ENCODE peak calls at places on chromosomes 6 and 20, in four cellular contexts. One of them, this sample, is unnamed.

GRCh38 chr6:12013368-12013617 is 1.2 kb downstream of the HIVEP1 start:
- DNase-seq in H9: no peak
- DNase-seq in H1: no peak
- DNase-seq in mesenchymal stem cell: no peak
- DNase-seq in this sample: no peak

GRCh38 chr6:113591896-113592827 is 265.0 kb upstream of the MARCKS start:
- DNase-seq in H9: no peak
- DNase-seq in H1: no peak
- DNase-seq in mesenchymal stem cell: peak
- DNase-seq in this sample: peak

GRCh38 chr20:32205502-32206382 is 1.8 kb downstream of the PLAGL2 start:
- DNase-seq in H9: no peak
- DNase-seq in H1: no peak
- DNase-seq in mesenchymal stem cell: peak
- DNase-seq in this sample: no peak

GRCh38 chr6:49430866-49431265 is 32.2 kb downstream of the MMUT start:
- DNase-seq in H9: no peak
- DNase-seq in H1: no peak
- DNase-seq in mesenchymal stem cell: no peak
- DNase-seq in this sample: no peak

GRCh38 chr6:117352466-117353081 is 73.2 kb downstream of the ROS1 start:
- DNase-seq in H9: no peak
- DNase-seq in H1: no peak
- DNase-seq in mesenchymal stem cell: peak
- DNase-seq in this sample: peak

GRCh38 chr6:108841377-108841855 is 6.8 kb upstream of the ARMC2 start:
- DNase-seq in H9: no peak
- DNase-seq in H1: no peak
- DNase-seq in mesenchymal stem cell: no peak
- DNase-seq in this sample: no peak

GRCh38 chr6:49522710-49523593 is 23.2 kb downstream of the GLYATL3 start:
- DNase-seq in H9: no peak
- DNase-seq in H1: no peak
- DNase-seq in mesenchymal stem cell: no peak
- DNase-seq in this sample: no peak

GRCh38 chr6:66183982-66184555 is 477.0 kb upstream of the EYS start:
- DNase-seq in H9: no peak
- DNase-seq in H1: no peak
- DNase-seq in mesenchymal stem cell: no peak
- DNase-seq in this sample: no peak

GRCh38 chr6:116764557-116764960 is 960 bp downstream of the FAM162B start:
- DNase-seq in H9: peak
- DNase-seq in H1: no peak
- DNase-seq in mesenchymal stem cell: peak
- DNase-seq in this sample: peak

GRCh38 chr6:157625111-157625510 is 197.9 kb upstream of the SNX9 start:
- DNase-seq in H9: no peak
- DNase-seq in H1: no peak
- DNase-seq in mesenchymal stem cell: no peak
- DNase-seq in this sample: no peak

GRCh38 chr6:98769546-98769945 is 64.8 kb upstream of the POU3F2 start:
- DNase-seq in H9: peak
- DNase-seq in H1: no peak
- DNase-seq in mesenchymal stem cell: no peak
- DNase-seq in this sample: peak

GRCh38 chr20:62804021-62804631 is 509 bp upstream of the OGFR start:
- DNase-seq in H9: no peak
- DNase-seq in H1: no peak
- DNase-seq in mesenchymal stem cell: no peak
- DNase-seq in this sample: no peak

GRCh38 chr20:62806383-62807050 is 1.9 kb downstream of the OGFR start:
- DNase-seq in H9: no peak
- DNase-seq in H1: no peak
- DNase-seq in mesenchymal stem cell: no peak
- DNase-seq in this sample: no peak

GRCh38 chr20:62804632-62805364 is at the start of gene OGFR:
- DNase-seq in H9: peak
- DNase-seq in H1: no peak
- DNase-seq in mesenchymal stem cell: peak
- DNase-seq in this sample: peak

GRCh38 chr20:62805365-62805710 is 703 bp downstream of the OGFR start:
- DNase-seq in H9: no peak
- DNase-seq in H1: no peak
- DNase-seq in mesenchymal stem cell: peak
- DNase-seq in this sample: no peak

GRCh38 chr20:62805711-62806382 is 1.2 kb downstream of the OGFR start:
- DNase-seq in H9: no peak
- DNase-seq in H1: no peak
- DNase-seq in mesenchymal stem cell: peak
- DNase-seq in this sample: no peak
- H3K23ac ChIP-seq in H9: no peak
- H3K23ac ChIP-seq in H1: no peak
- H3K23ac ChIP-seq in mesenchymal stem cell: no peak
- H3K23ac ChIP-seq in this sample: no peak

GRCh38 chr6:110089323-110089722 is 90.1 kb downstream of the WASF1 start:
- DNase-seq in H9: no peak
- DNase-seq in H1: no peak
- DNase-seq in mesenchymal stem cell: no peak
- DNase-seq in this sample: no peak

GRCh38 chr6:110085285-110085684 is 94.2 kb downstream of the WASF1 start:
- DNase-seq in H9: no peak
- DNase-seq in H1: no peak
- DNase-seq in mesenchymal stem cell: no peak
- DNase-seq in this sample: no peak

DNA sequence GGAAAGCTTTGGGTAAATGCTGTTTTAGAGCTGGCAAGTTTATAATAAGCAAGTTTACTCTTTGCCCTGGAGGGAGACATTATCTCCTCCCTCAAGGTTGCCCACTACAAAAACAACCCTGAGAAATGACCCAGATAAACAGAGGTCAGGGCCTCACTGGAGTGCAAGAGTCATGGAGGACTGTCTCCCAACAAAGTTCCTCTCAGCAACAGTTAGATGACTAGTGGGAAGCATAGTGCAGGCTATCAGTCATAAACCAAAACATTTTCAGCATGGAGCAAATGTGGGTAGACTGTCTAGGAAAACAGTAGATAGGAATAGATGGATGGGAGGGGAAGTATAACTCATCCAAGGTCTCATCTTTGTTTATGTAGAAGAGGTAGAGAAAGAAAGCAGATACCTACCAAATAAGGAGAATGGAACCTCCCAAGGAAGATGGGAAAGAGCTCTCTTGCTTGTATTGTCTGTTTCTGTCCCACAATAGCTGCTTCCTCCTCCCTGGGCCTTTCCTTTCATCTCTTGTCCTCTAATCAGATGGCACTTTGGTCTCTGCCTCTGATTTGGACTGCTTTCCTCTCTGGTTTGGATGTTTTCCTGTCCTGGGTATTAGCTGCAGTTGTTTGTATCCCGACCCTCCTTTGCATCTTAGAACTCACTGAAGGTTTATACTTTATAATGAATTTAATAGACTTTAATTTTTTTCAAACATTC is 95.4 kb downstream of the WASF1 start:
- DNase-seq in H9: no peak
- DNase-seq in H1: no peak
- DNase-seq in mesenchymal stem cell: no peak
- DNase-seq in this sample: peak
- H3K23ac ChIP-seq in H9: no peak
- H3K23ac ChIP-seq in H1: no peak
- H3K23ac ChIP-seq in mesenchymal stem cell: no peak
- H3K23ac ChIP-seq in this sample: no peak

GRCh38 chr20:30816182-30816645 is 441.2 kb upstream of the DEFB115 start:
- DNase-seq in H9: peak
- DNase-seq in H1: no peak
- DNase-seq in mesenchymal stem cell: no peak
- DNase-seq in this sample: no peak

GRCh38 chr20:30812739-30813411 is 444.6 kb upstream of the DEFB115 start:
- DNase-seq in H9: no peak
- DNase-seq in H1: no peak
- DNase-seq in mesenchymal stem cell: no peak
- DNase-seq in this sample: no peak

GRCh38 chr20:30811896-30812671 is 445.4 kb upstream of the DEFB115 start:
- DNase-seq in H9: peak
- DNase-seq in H1: no peak
- DNase-seq in mesenchymal stem cell: no peak
- DNase-seq in this sample: peak

DNA sequence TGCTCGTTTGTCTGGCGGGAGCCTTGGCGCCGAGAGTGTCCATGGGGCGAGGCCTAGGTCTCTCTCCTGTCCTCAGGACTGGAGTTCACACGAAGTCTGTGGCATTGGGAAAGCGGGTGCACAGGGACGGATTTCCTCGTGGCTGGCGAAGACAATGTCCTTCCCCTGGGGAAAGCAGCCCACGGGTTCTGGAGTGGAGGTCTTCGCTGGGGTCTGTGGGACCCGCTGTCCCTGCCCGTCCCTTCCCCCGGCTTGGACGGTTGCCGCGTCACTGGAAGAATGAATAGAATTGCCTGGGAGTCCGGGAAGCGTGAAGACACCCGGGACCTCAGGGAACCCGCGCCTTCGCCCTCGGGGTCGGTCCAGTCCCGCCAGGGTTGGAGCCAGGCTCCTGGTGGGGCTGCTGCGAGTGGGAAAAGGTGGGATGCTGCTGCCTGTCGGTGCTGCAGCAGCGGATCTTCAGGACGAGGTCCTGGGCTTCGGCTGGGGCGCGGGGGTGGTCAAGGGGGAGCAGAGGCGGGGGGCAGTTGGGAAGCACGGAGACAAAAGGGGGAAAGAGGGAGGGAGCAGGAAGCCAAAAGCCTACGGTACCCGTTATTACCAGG is 441.8 kb upstream of the DEFB115 start:
- DNase-seq in H9: peak
- DNase-seq in H1: no peak
- DNase-seq in mesenchymal stem cell: no peak
- DNase-seq in this sample: no peak
- H3K23ac ChIP-seq in H9: no peak
- H3K23ac ChIP-seq in H1: no peak
- H3K23ac ChIP-seq in mesenchymal stem cell: no peak
- H3K23ac ChIP-seq in this sample: no peak

GRCh38 chr20:45362804-45363610 is at the start of gene SYS1:
- DNase-seq in H9: peak
- DNase-seq in H1: peak
- DNase-seq in mesenchymal stem cell: peak
- DNase-seq in this sample: peak
- H3K23ac ChIP-seq in H9: no peak
- H3K23ac ChIP-seq in H1: no peak
- H3K23ac ChIP-seq in mesenchymal stem cell: no peak
- H3K23ac ChIP-seq in this sample: peak

GRCh38 chr6:105428342-105428957 is 25.6 kb upstream of the PREP start:
- DNase-seq in H9: no peak
- DNase-seq in H1: no peak
- DNase-seq in mesenchymal stem cell: peak
- DNase-seq in this sample: no peak
- H3K23ac ChIP-seq in H9: no peak
- H3K23ac ChIP-seq in H1: no peak
- H3K23ac ChIP-seq in mesenchymal stem cell: no peak
- H3K23ac ChIP-seq in this sample: no peak

DNA sequence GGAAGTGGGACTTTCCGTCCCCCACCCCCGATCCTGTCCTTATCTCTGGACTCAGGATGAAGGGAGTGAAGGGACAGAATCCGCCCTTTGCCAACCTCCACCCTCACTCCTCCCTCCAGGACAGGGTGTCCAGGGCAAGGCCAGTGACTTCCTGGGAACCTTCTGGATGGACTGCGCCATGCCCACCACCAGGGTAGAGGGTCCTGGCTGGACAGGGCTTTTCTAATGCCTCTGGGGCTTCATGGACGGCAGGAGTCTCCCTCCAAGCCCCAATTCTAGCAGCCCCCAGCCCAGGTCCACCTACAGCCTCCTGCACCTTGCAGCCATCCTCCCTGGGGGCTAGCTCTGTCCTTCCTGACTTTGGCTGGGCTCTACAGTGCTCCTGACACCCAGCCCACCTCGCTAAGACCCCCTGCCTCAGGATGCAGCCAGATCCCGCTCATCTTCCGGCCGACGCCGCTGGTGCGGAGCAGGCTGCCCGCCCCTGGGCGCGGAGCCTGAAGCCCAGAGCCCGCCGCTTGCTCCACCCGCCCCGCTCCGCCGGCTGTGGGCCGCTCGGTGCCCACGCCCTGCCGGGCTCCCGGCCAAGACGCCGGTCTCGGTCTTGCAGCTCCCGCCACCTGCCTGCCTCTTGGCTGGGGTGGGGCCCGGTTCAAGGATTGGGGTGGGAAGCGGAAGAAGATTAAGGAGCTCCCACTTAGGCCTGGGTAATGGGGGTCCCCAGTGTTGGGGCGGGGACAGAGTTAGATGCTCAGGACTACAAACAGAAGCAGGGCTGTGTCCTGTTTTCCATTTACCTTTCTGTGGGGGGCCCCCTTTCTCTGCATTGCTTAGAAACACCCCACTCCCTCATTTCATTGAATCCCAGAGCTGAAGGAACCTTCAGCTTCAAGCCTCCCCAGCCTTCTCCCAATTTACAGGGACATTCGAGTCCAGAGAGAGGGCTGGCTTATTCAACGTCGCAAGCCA is 72.8 kb downstream of the MDGA1 start:
- DNase-seq in H9: no peak
- DNase-seq in H1: no peak
- DNase-seq in mesenchymal stem cell: no peak
- DNase-seq in this sample: no peak
- H3K23ac ChIP-seq in H9: no peak
- H3K23ac ChIP-seq in H1: no peak
- H3K23ac ChIP-seq in mesenchymal stem cell: no peak
- H3K23ac ChIP-seq in this sample: no peak

GRCh38 chr6:136564170-136564569 is 13.9 kb upstream of the MAP7 start:
- DNase-seq in H9: no peak
- DNase-seq in H1: no peak
- DNase-seq in mesenchymal stem cell: no peak
- DNase-seq in this sample: no peak
- H3K23ac ChIP-seq in H9: no peak
- H3K23ac ChIP-seq in H1: no peak
- H3K23ac ChIP-seq in mesenchymal stem cell: no peak
- H3K23ac ChIP-seq in this sample: no peak

GRCh38 chr6:140226637-140227036 is 852.2 kb upstream of the CITED2 start:
- DNase-seq in H9: no peak
- DNase-seq in H1: no peak
- DNase-seq in mesenchymal stem cell: no peak
- DNase-seq in this sample: no peak
- H3K23ac ChIP-seq in H9: no peak
- H3K23ac ChIP-seq in H1: no peak
- H3K23ac ChIP-seq in mesenchymal stem cell: no peak
- H3K23ac ChIP-seq in this sample: no peak